ENCODE peak calls at places on chromosomes 2 and 18, in seven cellular contexts. Y is esophagus squamous epithelium, O is sigmoid colon, V is H1, T is prostate gland, M is GM12891, Q is H54. Z is an unnamed sample.

GRCh38 chr2:42089340-42089925 is 41.6 kb downstream of the PKDCC start:
- DNase-seq in T (no peak), O (peak; percentile 84), M (peak; percentile 60), V (peak; percentile 92), Y (peak; percentile 12), Q (peak; percentile 76), Z (peak; percentile 83)

GRCh38 chr2:218872645-218873358 is 7.8 kb upstream of the WNT10A start:
- DNase-seq in V (no peak), Q (no peak), Y (no peak), M (no peak), O (no peak), T (no peak), Z (no peak)

GRCh38 chr18:23824235-23824634 is 135.0 kb downstream of the LAMA3 start:
- DNase-seq in V (no peak), Y (no peak), T (no peak), O (no peak), Q (no peak), M (no peak), Z (no peak)

GRCh38 chr2:200509227-200509607 is 651 bp downstream of the KCTD18 start:
- DNase-seq in Q (peak; percentile 19), T (no peak), M (no peak), V (peak; percentile 48), O (no peak), Y (no peak), Z (peak; percentile 32)

GRCh38 chr2:15354596-15355359 is 206.4 kb downstream of the NBAS start:
- DNase-seq in O (no peak), M (no peak), T (no peak), V (no peak), Q (no peak), Y (no peak), Z (no peak)

GRCh38 chr2:110017-110416 is 63.7 kb upstream of the FAM110C start:
- DNase-seq in T (no peak), Y (no peak), O (no peak), Q (no peak), M (no peak), V (no peak), Z (no peak)

GRCh38 chr2:49255325-49256023 is 101.2 kb upstream of the FSHR start:
- DNase-seq in Y (no peak), O (no peak), Q (no peak), V (no peak), T (peak; percentile 33), M (no peak), Z (peak; percentile 12)

GRCh38 chr18:41324934-41325333 is 630.1 kb upstream of the PIK3C3 start:
- DNase-seq in V (no peak), T (no peak), O (no peak), Y (no peak), M (no peak), Q (no peak), Z (no peak)

GRCh38 chr18:29840101-29840500 is 1202.4 kb downstream of the DSC3 start:
- DNase-seq in V (no peak), O (no peak), Y (no peak), M (no peak), T (no peak), Q (no peak), Z (no peak)

GRCh38 chr2:30235008-30235655 is 3.8 kb downstream of the LBH start:
- DNase-seq in Y (no peak), Q (no peak), T (no peak), V (no peak), M (no peak), O (peak; percentile 62), Z (no peak)

GRCh38 chr2:86298411-86299390 is 38.7 kb downstream of the REEP1 start:
- DNase-seq in Y (no peak), Q (no peak), V (no peak), M (no peak), T (no peak), O (no peak), Z (no peak)

GRCh38 chr2:8906208-8906607 is 68.8 kb upstream of the KIDINS220 start:
- DNase-seq in O (no peak), Q (peak; percentile 12), V (no peak), M (no peak), T (no peak), Y (no peak), Z (peak; percentile 63)

GRCh38 chr2:172672114-172672513 is 63.5 kb upstream of the RAPGEF4 start:
- DNase-seq in Y (no peak), M (no peak), O (no peak), T (no peak), Q (no peak), V (no peak), Z (no peak)

GRCh38 chr2:64143154-64144056 is 815 bp downstream of the PELI1 start:
- DNase-seq in T (peak; percentile 25), Y (no peak), V (peak; percentile 66), O (peak; percentile 66), M (peak; percentile 12), Q (peak; percentile 15), Z (peak; percentile 67)

GRCh38 chr2:72140621-72140960 is 7.1 kb downstream of the CYP26B1 start:
- DNase-seq in O (no peak), Q (no peak), Y (no peak), M (no peak), T (no peak), V (no peak), Z (no peak)

GRCh38 chr2:123179526-123179925 is 845.6 kb upstream of the CNTNAP5 start:
- DNase-seq in V (no peak), Y (no peak), O (no peak), Q (no peak), T (no peak), M (no peak), Z (peak; percentile 2)

GRCh38 chr18:2111456-2111855 is 459.8 kb downstream of the METTL4 start:
- DNase-seq in M (no peak), Y (no peak), T (no peak), V (no peak), O (no peak), Q (peak; percentile 23), Z (no peak)

GRCh38 chr2:176493221-176493825 is 224.1 kb downstream of the MTX2 start:
- DNase-seq in T (no peak), M (no peak), Q (no peak), Y (no peak), V (no peak), O (no peak), Z (no peak)

GRCh38 chr18:77140030-77140429 is 7.4 kb upstream of the MBP start:
- DNase-seq in M (no peak), T (no peak), Y (no peak), V (no peak), Q (no peak), O (no peak), Z (no peak)

GRCh38 chr2:182377467-182377866 is 49.4 kb downstream of the PDE1A start:
- DNase-seq in V (no peak), Y (no peak), M (no peak), Q (no peak), O (no peak), T (no peak), Z (no peak)

GRCh38 chr2:17851731-17852585 is 26.5 kb upstream of the KCNS3 start:
- DNase-seq in T (peak; percentile 38), V (peak; percentile 70), Q (peak; percentile 44), Y (no peak), O (peak; percentile 71), M (peak; percentile 56), Z (peak; percentile 63)

GRCh38 chr18:57586243-57587049 is at the start of gene FECH:
- DNase-seq in O (peak; percentile 90), Y (no peak), M (peak; percentile 69), T (peak; percentile 63), V (peak; percentile 74), Q (peak; percentile 63), Z (peak; percentile 62)
- TF ChIP-seq POLR2A in O (peak; percentile 39), Y (no peak), M (no peak), T (peak; percentile 80), V (peak; percentile 60), Q (peak; percentile 92), Z (peak; percentile 17)

GRCh38 chr2:96923810-96924774 is 54.2 kb upstream of the SEMA4C start:
- DNase-seq in Q (no peak), O (no peak), Y (no peak), M (no peak), V (no peak), T (no peak), Z (no peak)
- TF ChIP-seq POLR2A in Q (no peak), O (no peak), Y (no peak), M (no peak), V (no peak), T (no peak), Z (no peak)

GRCh38 chr18:74521068-74521725 is 13.1 kb upstream of the CNDP1 start:
- DNase-seq in M (no peak), T (no peak), O (peak; percentile 34), Y (no peak), V (no peak), Q (no peak), Z (no peak)
- TF ChIP-seq POLR2A in M (no peak), T (no peak), O (no peak), Y (no peak), V (no peak), Q (no peak), Z (no peak)

DNA sequence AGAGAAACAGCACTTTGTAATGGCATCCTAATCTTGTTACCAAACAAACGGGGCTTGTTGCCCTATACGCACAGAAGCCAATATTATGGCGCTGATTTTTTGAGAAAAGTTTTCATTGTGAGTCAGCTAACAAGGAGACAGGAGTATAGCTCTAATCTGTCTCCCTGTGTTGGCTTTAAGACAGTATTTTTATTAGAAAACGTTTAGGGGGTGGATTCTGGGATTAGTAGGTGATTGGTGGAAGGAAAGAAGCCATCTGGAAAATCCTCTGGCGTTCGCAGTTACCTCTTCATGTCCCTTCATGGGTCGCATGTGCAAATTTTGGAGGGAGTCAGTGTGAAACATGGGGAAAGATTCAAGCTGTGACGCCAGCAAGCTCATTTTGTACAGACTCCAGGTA is 698 bp upstream of the TMEM237 start:
- DNase-seq in Y (no peak), Q (no peak), O (peak; percentile 83), V (no peak), M (no peak), T (peak; percentile 58), Z (no peak)
- TF ChIP-seq POLR2A in Y (no peak), Q (no peak), O (peak; percentile 14), V (no peak), M (no peak), T (peak; percentile 55), Z (no peak)